ENCODE peak calls at places on chromosomes 2 and 18, in seven cellular contexts. D is neuronal stem cell; G is ovary; K is fibroblast of lung; T is kidney epithelial cell; P is CD8-positive, alpha-beta T cell; X is H7. N is an unnamed sample.

GRCh38 chr2:215793747-215794595 is 219.4 kb downstream of the MREG start:
- DNase-seq in X (no peak), T (peak; percentile 88), P (no peak), K (peak; percentile 99), D (no peak), G (no peak), N (no peak)

GRCh38 chr2:133568598-133568997 is 335 bp upstream of the NCKAP5 start:
- DNase-seq in P (no peak), T (no peak), K (no peak), D (no peak), X (no peak), G (no peak), N (no peak)

GRCh38 chr18:31146809-31147208 is 15.8 kb downstream of the DSC1 start:
- DNase-seq in D (no peak), P (no peak), K (no peak), T (no peak), X (no peak), G (no peak), N (no peak)

GRCh38 chr2:190837417-190837816 is 43.2 kb upstream of the GLS start:
- DNase-seq in K (peak; percentile 80), P (no peak), G (no peak), T (peak; percentile 28), D (no peak), X (no peak), N (peak; percentile 42)

GRCh38 chr2:156031121-156031520 is 301.4 kb downstream of the NR4A2 start:
- DNase-seq in D (no peak), G (no peak), K (peak; percentile 12), X (no peak), T (no peak), P (no peak), N (no peak)

GRCh38 chr18:24398515-24398914 is 891 bp upstream of the OSBPL1A start:
- DNase-seq in G (no peak), X (no peak), T (no peak), D (no peak), P (no peak), K (peak; percentile 68), N (peak; percentile 36)

GRCh38 chr2:191803007-191803406 is 43.9 kb downstream of the CAVIN2 start:
- DNase-seq in T (no peak), D (no peak), X (no peak), K (no peak), P (no peak), G (no peak), N (no peak)

GRCh38 chr18:77069931-77070330 is 62.7 kb downstream of the MBP start:
- DNase-seq in X (no peak), D (no peak), P (peak; percentile 48), G (no peak), K (no peak), T (no peak), N (no peak)

GRCh38 chr18:42156266-42156665 is 201.2 kb downstream of the PIK3C3 start:
- DNase-seq in T (no peak), X (no peak), K (peak; percentile 59), D (no peak), G (no peak), P (no peak), N (no peak)

GRCh38 chr2:127535422-127535901 is at the start of gene MYO7B:
- DNase-seq in P (no peak), G (peak; percentile 26), D (no peak), K (no peak), X (peak; percentile 28), T (no peak), N (no peak)

GRCh38 chr2:238425505-238425978 is 1.2 kb upstream of the ASB1 start:
- DNase-seq in G (no peak), P (no peak), D (no peak), T (no peak), X (no peak), K (no peak), N (no peak)
- H3K4me3 ChIP-seq in G (peak overlapping the region; percentile 90), P (no peak overlapping the region), D (peak overlapping the region; percentile 88), T (peak overlapping the region; percentile 76), X (peak overlapping the region; percentile 95), K (no peak overlapping the region), N (peak overlapping the region; percentile 82)

GRCh38 chr2:229774237-229774636 is 59.9 kb upstream of the DNER start:
- DNase-seq in X (no peak), K (no peak), T (no peak), G (no peak), P (no peak), D (no peak), N (no peak)
- H3K36me3 ChIP-seq in X (peaks cover 14% of the 10 kb centered on the region), K (peaks cover 6% of the 10 kb centered on the region), T (peaks cover 1% of the 10 kb centered on the region), G (no peaks in the 10 kb centered on the region), P (peaks cover 56% of the 10 kb centered on the region), D (peaks cover 100% of the 10 kb centered on the region), N (peaks cover 51% of the 10 kb centered on the region)

GRCh38 chr2:1743396-1744150 is 742 bp downstream of the PXDN start:
- DNase-seq in T (no peak), X (peak; percentile 93), D (no peak), K (peak; percentile 63), G (peak; percentile 73), P (no peak), N (no peak)
- H3K4me3 ChIP-seq in T (peak overlapping the region; percentile 83), X (peak overlapping the region; percentile 83), D (peak overlapping the region; percentile 65), K (peak overlapping the region; percentile 77), G (peak overlapping the region; percentile 85), P (no peak overlapping the region), N (no peak overlapping the region)

GRCh38 chr2:219223831-219224610 is 5.3 kb upstream of the ABCB6 start:
- DNase-seq in T (no peak), P (no peak), X (no peak), G (no peak), K (no peak), D (no peak), N (no peak)
- H3K36me3 ChIP-seq in T (no peaks in the 10 kb centered on the region), P (peaks cover 46% of the 10 kb centered on the region), X (peaks cover 19% of the 10 kb centered on the region), G (no peaks in the 10 kb centered on the region), K (peaks cover 24% of the 10 kb centered on the region), D (peaks cover 75% of the 10 kb centered on the region), N (peaks cover 67% of the 10 kb centered on the region)

DNA sequence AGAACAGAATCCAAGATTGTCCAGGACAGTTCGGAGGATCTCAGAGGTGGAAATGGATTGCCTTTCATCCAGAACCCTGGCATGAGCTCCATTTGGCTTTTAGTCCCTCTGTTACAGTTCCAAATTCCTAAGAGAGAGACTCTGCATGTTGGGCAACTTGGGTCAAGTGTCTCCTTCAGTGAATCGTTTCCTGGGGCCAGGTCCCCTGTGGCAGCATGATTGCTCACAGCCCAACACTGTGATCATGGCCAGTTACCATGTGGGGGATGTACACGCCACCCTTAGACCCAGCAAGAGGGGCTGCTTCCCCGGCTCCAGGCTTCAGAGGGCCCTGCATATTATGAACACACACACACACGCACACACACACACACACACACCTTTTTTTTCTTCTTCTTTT is 118.6 kb upstream of the GLI2 start:
- DNase-seq in T (no peak), D (no peak), G (no peak), K (no peak), X (no peak), P (no peak), N (no peak)
- H3K4me3 ChIP-seq in T (no peak overlapping the region), D (no peak overlapping the region), G (no peak overlapping the region), K (no peak overlapping the region), X (no peak overlapping the region), P (no peak overlapping the region), N (no peak overlapping the region)

GRCh38 chr18:80119111-80119510 is 10.0 kb downstream of the ADNP2 start:
- DNase-seq in K (no peak), G (no peak), T (no peak), X (no peak), D (peak; percentile 40), P (no peak), N (peak; percentile 63)

GRCh38 chr18:80127635-80128034 is 18.6 kb downstream of the ADNP2 start:
- DNase-seq in X (no peak), T (no peak), K (no peak), D (no peak), P (no peak), G (no peak), N (no peak)

GRCh38 chr18:80120932-80121331 is 11.9 kb downstream of the ADNP2 start:
- DNase-seq in T (no peak), G (no peak), X (no peak), D (no peak), K (no peak), P (no peak), N (no peak)

GRCh38 chr18:80126797-80127196 is 17.7 kb downstream of the ADNP2 start:
- DNase-seq in X (no peak), D (no peak), P (peak; percentile 32), K (no peak), G (no peak), T (no peak), N (no peak)

GRCh38 chr18:80124131-80124530 is 15.1 kb downstream of the ADNP2 start:
- DNase-seq in T (no peak), X (no peak), K (no peak), P (no peak), G (no peak), D (no peak), N (no peak)
- H3K36me3 ChIP-seq in T (no peaks in the 10 kb centered on the region), X (peaks cover 3% of the 10 kb centered on the region), K (peaks cover 1% of the 10 kb centered on the region), P (peaks cover 3% of the 10 kb centered on the region), G (no peaks in the 10 kb centered on the region), D (peaks cover 90% of the 10 kb centered on the region), N (peaks cover 43% of the 10 kb centered on the region)